ENCODE peak calls at places on chromosomes 5 and 9, in four cellular contexts. One of them, this sample, is unnamed. For H3K9me3, the result is how much of the 10 kb centered on the place peaks cover.

GRCh38 chr5:146788918-146789317 is 89.6 kb downstream of the PPP2R2B start:
- DNase-seq in HepG2: no peak
- DNase-seq in SK-N-SH: no peak
- DNase-seq in A549: no peak
- DNase-seq in this sample: no peak

GRCh38 chr5:121976979-121977378 is 15.2 kb downstream of the SRFBP1 start:
- DNase-seq in A549: no peak
- DNase-seq in SK-N-SH: no peak
- DNase-seq in HepG2: no peak
- DNase-seq in this sample: no peak

GRCh38 chr9:132002827-132003704 is 76.6 kb downstream of the MED27 start:
- DNase-seq in A549: no peak
- DNase-seq in HepG2: no peak
- DNase-seq in SK-N-SH: no peak
- DNase-seq in this sample: no peak

GRCh38 chr9:79895232-79895631 is 323.5 kb downstream of the TLE4 start:
- DNase-seq in HepG2: no peak
- DNase-seq in A549: no peak
- DNase-seq in SK-N-SH: no peak
- DNase-seq in this sample: no peak

GRCh38 chr9:116499986-116500871 is 186.9 kb upstream of the TRIM32 start:
- DNase-seq in SK-N-SH: no peak
- DNase-seq in A549: peak
- DNase-seq in HepG2: no peak
- DNase-seq in this sample: no peak

GRCh38 chr9:32398207-32398606 is 13.8 kb downstream of the ACO1 start:
- DNase-seq in SK-N-SH: no peak
- DNase-seq in A549: no peak
- DNase-seq in HepG2: no peak
- DNase-seq in this sample: no peak

GRCh38 chr5:68431181-68431580 is 215.6 kb downstream of the PIK3R1 start:
- DNase-seq in A549: no peak
- DNase-seq in HepG2: no peak
- DNase-seq in SK-N-SH: no peak
- DNase-seq in this sample: no peak

GRCh38 chr9:97811534-97812246 is 41.3 kb upstream of the FOXE1 start:
- DNase-seq in HepG2: no peak
- DNase-seq in SK-N-SH: no peak
- DNase-seq in A549: no peak
- DNase-seq in this sample: no peak

GRCh38 chr5:121660142-121660541 is 191.5 kb upstream of the FTMT start:
- DNase-seq in SK-N-SH: no peak
- DNase-seq in A549: no peak
- DNase-seq in HepG2: no peak
- DNase-seq in this sample: no peak

GRCh38 chr9:130246126-130246525 is 19.4 kb upstream of the HMCN2 start:
- DNase-seq in SK-N-SH: no peak
- DNase-seq in HepG2: no peak
- DNase-seq in A549: no peak
- DNase-seq in this sample: no peak

GRCh38 chr9:88537743-88538055 is 2.7 kb downstream of the NXNL2 start:
- DNase-seq in HepG2: no peak
- DNase-seq in A549: peak
- DNase-seq in SK-N-SH: peak
- DNase-seq in this sample: no peak

GRCh38 chr5:164649266-164649665 is 1143.8 kb downstream of the MAT2B start:
- DNase-seq in HepG2: no peak
- DNase-seq in SK-N-SH: peak
- DNase-seq in A549: no peak
- DNase-seq in this sample: no peak

GRCh38 chr5:36575367-36575781 is 31.0 kb upstream of the SLC1A3 start:
- DNase-seq in HepG2: no peak
- DNase-seq in A549: no peak
- DNase-seq in SK-N-SH: no peak
- DNase-seq in this sample: no peak

GRCh38 chr5:173764321-173765029 is 123.7 kb upstream of the CPEB4 start:
- DNase-seq in A549: peak
- DNase-seq in SK-N-SH: no peak
- DNase-seq in HepG2: peak
- DNase-seq in this sample: no peak

GRCh38 chr5:148912146-148912545 is 85.7 kb downstream of the ADRB2 start:
- DNase-seq in A549: no peak
- DNase-seq in HepG2: no peak
- DNase-seq in SK-N-SH: no peak
- DNase-seq in this sample: no peak

GRCh38 chr5:82351754-82352145 is 73.6 kb upstream of the RPS23 start:
- DNase-seq in HepG2: peak
- DNase-seq in SK-N-SH: peak
- DNase-seq in A549: peak
- DNase-seq in this sample: no peak

GRCh38 chr5:180647465-180647864 is 1.9 kb downstream of the FLT4 start:
- DNase-seq in SK-N-SH: peak
- DNase-seq in A549: no peak
- DNase-seq in HepG2: no peak
- DNase-seq in this sample: no peak

GRCh38 chr9:137544176-137544755 is 5.9 kb downstream of the PNPLA7 start:
- DNase-seq in HepG2: no peak
- DNase-seq in A549: no peak
- DNase-seq in SK-N-SH: no peak
- DNase-seq in this sample: no peak

GRCh38 chr5:172074896-172075295 is 68.5 kb upstream of the FBXW11 start:
- DNase-seq in HepG2: no peak
- DNase-seq in SK-N-SH: no peak
- DNase-seq in A549: no peak
- DNase-seq in this sample: no peak

DNA sequence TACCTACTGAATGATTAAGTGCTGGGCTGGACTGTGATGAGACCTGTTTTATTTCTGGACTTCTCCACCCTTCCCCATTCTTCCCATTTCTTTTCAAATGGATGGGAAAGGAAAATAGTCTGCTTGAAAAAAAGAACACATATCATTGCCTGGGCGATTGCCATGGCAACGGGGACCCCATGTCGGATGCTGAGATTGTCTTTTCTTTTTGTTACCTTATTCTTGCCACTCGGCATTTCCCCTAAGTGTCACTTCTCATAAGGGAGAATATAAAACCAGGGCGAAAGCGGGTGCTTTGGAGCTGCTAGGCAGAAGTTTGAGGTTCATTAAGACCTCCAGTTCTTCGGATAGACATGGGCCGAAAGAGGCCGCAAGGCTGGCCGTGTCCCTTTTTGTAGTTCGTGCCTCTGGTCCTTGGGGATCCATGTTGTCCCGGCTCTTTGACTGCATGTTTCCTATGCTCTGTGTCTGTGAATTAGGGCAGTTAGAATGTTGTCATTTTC is 760 bp downstream of the FGD3 start:
- DNase-seq in A549: no peak
- DNase-seq in SK-N-SH: no peak
- DNase-seq in HepG2: no peak
- DNase-seq in this sample: no peak
- H3K4me2 ChIP-seq in A549: peak
- H3K4me2 ChIP-seq in SK-N-SH: no peak
- H3K4me2 ChIP-seq in HepG2: peak
- H3K4me2 ChIP-seq in this sample: no peak

GRCh38 chr5:1318659-1319251 is 23.9 kb upstream of the TERT start:
- DNase-seq in A549: no peak
- DNase-seq in SK-N-SH: no peak
- DNase-seq in HepG2: no peak
- DNase-seq in this sample: no peak
- H3K9me3 ChIP-seq in A549: under half
- H3K9me3 ChIP-seq in SK-N-SH: under half
- H3K9me3 ChIP-seq in HepG2: under half
- H3K9me3 ChIP-seq in this sample: under half

GRCh38 chr5:159616967-159617366 is 286.7 kb upstream of the IL12B start:
- DNase-seq in HepG2: no peak
- DNase-seq in A549: no peak
- DNase-seq in SK-N-SH: no peak
- DNase-seq in this sample: no peak
- TF ChIP-seq PBX3 in HepG2: no peak
- TF ChIP-seq PBX3 in A549: no peak
- TF ChIP-seq PBX3 in SK-N-SH: no peak
- TF ChIP-seq PBX3 in this sample: no peak

GRCh38 chr9:94586814-94587213 is 6.8 kb downstream of the FBP2 start:
- DNase-seq in A549: no peak
- DNase-seq in SK-N-SH: no peak
- DNase-seq in HepG2: no peak
- DNase-seq in this sample: no peak

GRCh38 chr9:94584555-94584954 is 9.1 kb downstream of the FBP2 start:
- DNase-seq in SK-N-SH: no peak
- DNase-seq in A549: no peak
- DNase-seq in HepG2: no peak
- DNase-seq in this sample: no peak

GRCh38 chr9:94588681-94589080 is 4.9 kb downstream of the FBP2 start:
- DNase-seq in A549: no peak
- DNase-seq in SK-N-SH: no peak
- DNase-seq in HepG2: no peak
- DNase-seq in this sample: no peak

GRCh38 chr9:94581711-94582110 is 11.9 kb downstream of the FBP2 start:
- DNase-seq in HepG2: no peak
- DNase-seq in SK-N-SH: no peak
- DNase-seq in A549: no peak
- DNase-seq in this sample: no peak

DNA sequence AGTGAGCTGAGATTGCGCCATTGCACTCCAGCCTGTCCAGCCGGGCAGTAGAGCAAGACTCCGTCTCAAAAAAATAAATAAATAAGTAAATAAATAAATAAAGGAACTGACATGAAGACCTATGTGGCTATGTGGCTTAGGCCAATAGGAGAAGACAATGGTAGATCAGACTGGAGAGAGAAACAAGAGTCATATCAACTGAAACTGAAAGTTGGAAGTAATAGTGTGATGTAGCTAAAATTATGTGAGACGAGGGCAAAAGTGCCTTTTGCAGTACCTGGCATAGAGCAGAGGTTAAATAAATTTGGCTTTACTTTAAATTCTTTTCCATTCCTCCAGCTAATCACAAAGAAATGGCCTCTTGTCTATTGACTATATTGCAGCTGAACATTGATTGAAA is 7.3 kb downstream of the FBP2 start:
- DNase-seq in SK-N-SH: no peak
- DNase-seq in HepG2: no peak
- DNase-seq in A549: no peak
- DNase-seq in this sample: no peak
- H3K4me2 ChIP-seq in SK-N-SH: no peak
- H3K4me2 ChIP-seq in HepG2: peak
- H3K4me2 ChIP-seq in A549: no peak
- H3K4me2 ChIP-seq in this sample: peak

GRCh38 chr5:118875131-118875530 is 113.2 kb downstream of the DTWD2 start:
- DNase-seq in SK-N-SH: no peak
- DNase-seq in HepG2: no peak
- DNase-seq in A549: no peak
- DNase-seq in this sample: no peak
- H3K9me3 ChIP-seq in SK-N-SH: under half
- H3K9me3 ChIP-seq in HepG2: under half
- H3K9me3 ChIP-seq in A549: under half
- H3K9me3 ChIP-seq in this sample: under half

GRCh38 chr5:39762761-39763160 is 338.0 kb upstream of the DAB2 start:
- DNase-seq in A549: no peak
- DNase-seq in HepG2: no peak
- DNase-seq in SK-N-SH: no peak
- DNase-seq in this sample: no peak

GRCh38 chr5:39772307-39772706 is 347.5 kb upstream of the DAB2 start:
- DNase-seq in HepG2: no peak
- DNase-seq in A549: no peak
- DNase-seq in SK-N-SH: no peak
- DNase-seq in this sample: no peak

GRCh38 chr5:39765381-39765780 is 340.6 kb upstream of the DAB2 start:
- DNase-seq in A549: no peak
- DNase-seq in SK-N-SH: no peak
- DNase-seq in HepG2: no peak
- DNase-seq in this sample: no peak

DNA sequence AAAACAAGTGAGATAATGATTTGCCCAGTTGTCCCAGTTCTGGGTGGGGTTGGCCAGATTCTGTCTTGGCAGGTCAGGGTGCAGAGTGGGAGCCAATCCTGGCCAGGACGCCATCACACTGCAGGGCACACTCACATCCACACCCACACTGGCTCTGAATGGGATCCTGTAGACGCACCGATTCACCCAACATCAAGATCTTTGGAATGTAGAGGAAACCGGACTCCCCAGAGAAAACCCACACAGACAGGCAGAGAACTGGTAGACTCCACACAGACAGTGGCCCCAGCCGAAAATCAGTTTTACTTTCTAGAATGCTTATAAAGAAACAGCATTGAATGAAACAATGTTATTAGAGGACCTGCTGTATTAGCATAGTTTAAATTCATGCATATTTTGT is 343.1 kb upstream of the DAB2 start:
- DNase-seq in HepG2: no peak
- DNase-seq in SK-N-SH: no peak
- DNase-seq in A549: no peak
- DNase-seq in this sample: no peak
- TF ChIP-seq PBX3 in HepG2: no peak
- TF ChIP-seq PBX3 in SK-N-SH: no peak
- TF ChIP-seq PBX3 in A549: no peak
- TF ChIP-seq PBX3 in this sample: no peak

GRCh38 chr5:95113489-95113888 is 171.4 kb downstream of the MCTP1 start:
- DNase-seq in SK-N-SH: no peak
- DNase-seq in A549: no peak
- DNase-seq in HepG2: no peak
- DNase-seq in this sample: no peak
- H3K4me2 ChIP-seq in SK-N-SH: no peak
- H3K4me2 ChIP-seq in A549: no peak
- H3K4me2 ChIP-seq in HepG2: no peak
- H3K4me2 ChIP-seq in this sample: no peak

DNA sequence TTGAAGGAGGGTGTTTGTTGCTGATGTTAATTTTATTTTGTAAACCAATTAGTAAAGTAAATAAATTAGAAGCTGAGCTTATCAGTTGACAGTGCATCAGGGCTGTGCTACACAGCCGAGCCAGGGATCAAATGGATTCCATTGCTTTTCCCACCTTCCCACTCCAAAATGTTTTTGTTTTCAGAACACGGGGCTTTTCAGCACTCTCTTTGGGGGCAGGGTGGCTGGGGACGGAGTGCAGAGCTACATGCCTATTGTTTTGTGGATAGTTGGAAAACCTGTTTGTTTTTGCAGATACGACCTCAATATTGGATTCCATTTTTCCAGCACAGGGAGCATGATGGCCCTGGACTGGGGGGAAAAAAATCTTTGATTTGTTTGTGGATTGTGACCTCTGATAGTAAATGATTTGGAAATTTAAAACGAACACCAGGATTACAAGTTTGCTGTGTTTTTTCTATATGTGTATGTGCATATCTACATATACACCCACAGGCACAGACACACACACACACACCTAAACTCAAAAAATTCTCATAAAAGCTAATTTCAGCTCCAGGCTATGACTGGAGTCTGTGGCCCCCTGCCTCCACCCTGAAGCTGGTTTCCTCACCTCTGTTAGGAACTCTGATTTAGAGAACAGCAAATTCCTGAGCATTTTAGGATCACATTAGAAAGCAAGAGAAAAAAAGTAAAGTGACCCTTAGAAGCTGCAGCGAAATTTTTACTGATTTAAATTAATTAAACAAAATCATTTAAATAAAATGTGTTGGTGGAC is 371.7 kb upstream of the IRX2 start:
- DNase-seq in SK-N-SH: no peak
- DNase-seq in A549: no peak
- DNase-seq in HepG2: no peak
- DNase-seq in this sample: no peak
- H3K9me3 ChIP-seq in SK-N-SH: under half
- H3K9me3 ChIP-seq in A549: under half
- H3K9me3 ChIP-seq in HepG2: under half
- H3K9me3 ChIP-seq in this sample: under half

GRCh38 chr9:91163441-91163772 is 198.3 kb downstream of the AUH start:
- DNase-seq in SK-N-SH: no peak
- DNase-seq in HepG2: no peak
- DNase-seq in A549: no peak
- DNase-seq in this sample: no peak
- TF ChIP-seq PBX3 in SK-N-SH: no peak
- TF ChIP-seq PBX3 in HepG2: no peak
- TF ChIP-seq PBX3 in A549: no peak
- TF ChIP-seq PBX3 in this sample: no peak